ENCODE peak calls at places on chromosomes 11 and 22, in four cellular contexts. U is astrocyte, X is body of pancreas, G is colonic mucosa. P is an unnamed sample.
A peak's percentile ranks its signal among the peaks of the same experiment; 100 is the strongest.

GRCh38 chr11:73059915-73060314 is 82.2 kb downstream of the FCHSD2 start:
- DNase-seq in U (no peak), X (no peak), G (no peak), P (no peak)

GRCh38 chr11:32052218-32052617 is 38.7 kb upstream of the RCN1 start:
- DNase-seq in U (peak; percentile 22), X (peak; percentile 56), G (peak; percentile 40), P (no peak)

GRCh38 chr11:119993732-119994131 is 144.2 kb downstream of the TRIM29 start:
- DNase-seq in U (no peak), X (peak; percentile 42), G (peak; percentile 22), P (no peak)

GRCh38 chr11:115627071-115627470 is 122.9 kb upstream of the CADM1 start:
- DNase-seq in U (no peak), X (no peak), G (no peak), P (no peak)

GRCh38 chr11:130858215-130858614 is 58.1 kb downstream of the SNX19 start:
- DNase-seq in U (no peak), X (peak; percentile 28), G (no peak), P (no peak)

GRCh38 chr11:59667812-59668187 is 1.0 kb downstream of the PATL1 start:
- DNase-seq in U (no peak), X (no peak), G (no peak), P (no peak)

GRCh38 chr11:120547871-120548681 is 36.5 kb downstream of the GRIK4 start:
- DNase-seq in U (peak; percentile 96), X (peak; percentile 94), G (peak; percentile 71), P (peak; percentile 89)

GRCh38 chr22:31313366-31314147 is 21.3 kb upstream of the PIK3IP1 start:
- DNase-seq in U (peak; percentile 43), X (peak; percentile 88), G (peak; percentile 94), P (peak; percentile 57)

GRCh38 chr11:723120-723883 is 17.3 kb downstream of the EPS8L2 start:
- DNase-seq in U (no peak), X (no peak), G (peak; percentile 62), P (no peak)

GRCh38 chr11:117554601-117555333 is 227.1 kb downstream of the CEP164 start:
- DNase-seq in U (no peak), X (no peak), G (peak; percentile 33), P (no peak)

GRCh38 chr11:8111636-8112035 is 30.6 kb downstream of the TUB start:
- DNase-seq in U (no peak), X (no peak), G (no peak), P (no peak)

GRCh38 chr11:91981995-91982394 is 242.6 kb upstream of the FAT3 start:
- DNase-seq in U (peak; percentile 98), X (peak; percentile 26), G (peak; percentile 30), P (no peak)

GRCh38 chr11:5246772-5247478 is 2.7 kb downstream of the HBG1 start:
- DNase-seq in U (no peak), X (no peak), G (no peak), P (no peak)

GRCh38 chr11:57277845-57278720 is 41.0 kb upstream of the APLNR start:
- DNase-seq in U (peak; percentile 48), X (peak; percentile 67), G (peak; percentile 84), P (peak; percentile 67)

GRCh38 chr11:1125803-1126202 is 31.9 kb upstream of the MUC5AC start:
- DNase-seq in U (no peak), X (no peak), G (no peak), P (no peak)

GRCh38 chr22:44392446-44392921 is 79.7 kb upstream of the SHISAL1 start:
- DNase-seq in U (peak; percentile 23), X (no peak), G (no peak), P (peak; percentile 2)

GRCh38 chr22:46604306-46604690 is 15.9 kb upstream of the GRAMD4 start:
- DNase-seq in U (no peak), X (no peak), G (no peak), P (no peak)

GRCh38 chr22:30883586-30884145 is 84.9 kb downstream of the MORC2 start:
- DNase-seq in U (no peak), X (no peak), G (no peak), P (no peak)

GRCh38 chr11:1225386-1226225 is 2.7 kb downstream of the MUC5B start:
- DNase-seq in U (no peak), X (no peak), G (peak; percentile 17), P (peak; percentile 16)

GRCh38 chr11:65471410-65471762 is 27.5 kb upstream of the MALAT1 start:
- DNase-seq in U (peak; percentile 63), X (peak; percentile 81), G (peak; percentile 76), P (peak; percentile 80)

GRCh38 chr11:1749020-1749758 is 1.2 kb downstream of the IFITM10 start:
- DNase-seq in U (no peak), X (no peak), G (no peak), P (no peak)

GRCh38 chr11:80980221-80980620 is 1539.4 kb upstream of the TENM4 start:
- DNase-seq in U (peak; percentile 22), X (no peak), G (no peak), P (no peak)

GRCh38 chr11:61297741-61298140 is 2.6 kb upstream of the VWCE start:
- DNase-seq in U (peak; percentile 99), X (no peak), G (no peak), P (no peak)

GRCh38 chr11:20087118-20087521 is 73.2 kb downstream of the DBX1 start:
- DNase-seq in U (peak; percentile 93), X (no peak), G (no peak), P (no peak)

GRCh38 chr11:61367406-61367805 is 5.2 kb downstream of the TMEM138 start:
- DNase-seq in U (no peak), X (no peak), G (no peak), P (no peak)

GRCh38 chr11:14253437-14253836 is 105.5 kb downstream of the RRAS2 start:
- DNase-seq in U (no peak), X (no peak), G (no peak), P (no peak)

GRCh38 chr11:69923641-69924307 is 104.6 kb upstream of the FGF3 start:
- DNase-seq in U (no peak), X (no peak), G (no peak), P (no peak)

GRCh38 chr22:18927020-18927419 is 9.1 kb downstream of the PRODH start:
- DNase-seq in U (no peak), X (no peak), G (no peak), P (no peak)

GRCh38 chr11:57566035-57566504 is 1.4 kb downstream of the UBE2L6 start:
- DNase-seq in U (peak; percentile 35), X (no peak), G (peak; percentile 49), P (no peak)

DNA sequence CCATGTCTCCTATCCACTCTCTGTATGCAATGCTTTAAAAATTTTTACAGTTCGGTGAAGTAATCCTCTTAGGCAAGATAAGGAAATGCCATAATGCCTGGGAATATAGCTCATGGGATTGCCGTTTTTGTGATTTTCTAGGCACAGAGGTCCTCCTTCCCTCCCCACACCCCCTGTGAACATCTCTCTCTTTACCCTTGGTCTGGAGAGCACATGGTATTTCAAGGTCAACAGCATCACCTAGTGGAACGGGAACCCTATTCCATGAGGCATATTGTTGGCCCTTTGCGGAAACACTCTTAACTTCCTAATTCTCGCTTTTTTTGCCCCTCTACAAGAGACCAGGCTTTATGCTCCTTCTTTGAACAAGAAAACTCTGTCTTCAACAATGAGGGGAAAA is 8.8 kb downstream of the NXPE4 start:
- DNase-seq in U (no peak), X (no peak), G (no peak), P (no peak)
- TF ChIP-seq CTCF in U (no peak), X (no peak), G (no peak), P (no peak)

GRCh38 chr11:6876914-6877313 is 489 bp downstream of the OR10A4 start:
- DNase-seq in U (no peak), X (no peak), G (no peak), P (no peak)

DNA sequence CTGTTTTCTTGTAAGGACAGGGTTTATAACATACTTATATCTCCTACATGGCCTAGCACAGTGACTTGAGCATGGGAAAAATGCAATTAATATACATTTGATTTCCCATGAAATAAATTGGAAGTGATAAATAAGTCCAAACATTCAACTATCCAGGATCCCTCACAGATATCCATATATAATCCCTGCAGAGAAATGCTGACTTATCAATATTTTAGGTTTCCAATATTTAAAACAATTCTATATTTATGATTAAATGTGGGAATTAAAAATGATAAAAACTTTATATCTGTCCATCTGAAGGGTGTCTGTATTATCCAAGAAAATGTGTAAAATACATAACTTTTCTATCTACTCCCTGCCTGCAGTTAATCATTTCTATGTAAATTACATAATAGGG is 6.3 kb downstream of the OR10A4 start:
- DNase-seq in U (no peak), X (no peak), G (no peak), P (no peak)
- H3K27ac ChIP-seq in U (no peak overlapping the region), X (no peak overlapping the region), G (no peak overlapping the region), P (no peak overlapping the region)

GRCh38 chr11:102266111-102266510 is 51.2 kb upstream of the BIRC3 start:
- DNase-seq in U (no peak), X (no peak), G (no peak), P (no peak)

GRCh38 chr11:102267602-102268001 is 49.7 kb upstream of the BIRC3 start:
- DNase-seq in U (peak; percentile 73), X (no peak), G (peak; percentile 50), P (no peak)

GRCh38 chr11:102268985-102269470 is 48.3 kb upstream of the BIRC3 start:
- DNase-seq in U (no peak), X (no peak), G (no peak), P (no peak)

GRCh38 chr11:102269927-102270326 is 47.4 kb upstream of the BIRC3 start:
- DNase-seq in U (peak; percentile 60), X (no peak), G (no peak), P (no peak)

GRCh38 chr11:102268083-102268984 is 49.0 kb upstream of the BIRC3 start:
- DNase-seq in U (peak; percentile 52), X (peak; percentile 95), G (peak; percentile 95), P (peak; percentile 80)
- H3K4me3 ChIP-seq in U (peak overlapping the region; percentile 45), X (no peak overlapping the region), G (peak overlapping the region; percentile 39), P (peak overlapping the region; percentile 61)

GRCh38 chr22:39316440-39317083 is 2.9 kb downstream of the RPL3 start:
- DNase-seq in U (peak; percentile 89), X (peak; percentile 85), G (peak; percentile 80), P (peak; percentile 61)

GRCh38 chr22:39318507-39319283 is 728 bp downstream of the RPL3 start:
- DNase-seq in U (no peak), X (no peak), G (no peak), P (no peak)

GRCh38 chr22:39317084-39317755 is 2.2 kb downstream of the RPL3 start:
- DNase-seq in U (no peak), X (no peak), G (no peak), P (no peak)

GRCh38 chr22:39317756-39318506 is 1.5 kb downstream of the RPL3 start:
- DNase-seq in U (no peak), X (no peak), G (no peak), P (no peak)

DNA sequence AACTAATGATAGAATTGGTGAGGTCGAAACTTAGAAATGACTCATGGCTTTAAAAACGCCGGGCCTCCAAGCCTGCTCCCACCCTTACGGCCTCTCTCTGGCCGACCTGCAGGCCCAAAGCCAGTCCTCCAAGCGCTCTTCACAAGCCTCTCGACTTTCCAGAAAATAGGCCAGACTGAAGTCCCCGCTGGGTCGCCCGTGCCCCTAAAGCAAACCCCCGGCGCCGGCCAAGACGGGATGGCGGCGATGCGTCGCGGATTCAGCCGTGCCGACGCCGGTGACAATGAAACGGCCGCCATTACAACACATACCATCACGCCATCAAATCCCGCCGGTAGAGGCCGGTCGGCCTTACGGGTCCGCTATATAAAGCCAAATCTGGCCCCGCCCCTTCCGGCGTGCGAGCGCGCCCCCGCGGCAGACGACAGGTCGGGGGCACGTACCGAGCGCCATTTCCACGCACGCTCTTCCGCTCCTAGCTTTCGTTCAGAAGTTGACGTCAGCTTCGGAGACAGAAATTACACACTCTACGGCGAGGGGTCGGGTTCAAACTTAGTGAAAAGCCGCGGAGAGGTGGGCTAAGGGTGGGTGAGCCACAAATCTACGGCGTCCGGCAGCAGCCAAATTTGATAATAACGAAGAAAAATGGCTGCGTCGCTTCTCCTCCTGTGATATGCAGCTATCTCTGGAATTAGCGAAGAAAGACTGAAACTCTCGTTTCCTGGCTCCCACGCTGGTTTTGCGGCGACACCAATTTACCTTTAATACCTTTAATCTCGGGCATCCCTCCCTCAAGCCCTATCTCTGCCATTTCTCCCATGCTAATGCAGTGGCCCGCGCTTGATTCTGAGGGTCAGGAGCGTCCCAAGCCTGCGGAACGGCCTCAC is at the start of gene RPL3:
- DNase-seq in U (peak; percentile 96), X (peak; percentile 97), G (peak; percentile 97), P (peak; percentile 96)
- TF ChIP-seq CTCF in U (no peak), X (no peak), G (no peak), P (peak; percentile 42)

P was measured in left ventricle myocardium inferior.